ENCODE peak calls at places on chromosome 17, in nine cellular contexts. One of them, this sample, is unnamed.

GRCh38 chr17:48048321-48049140 is at the start of gene NFE2L1:
- DNase-seq in HT1080: peak
- DNase-seq in activated naive CD4-positive, alpha-beta T cell: no peak
- DNase-seq in non-pigmented ciliary epithelial cell: no peak
- DNase-seq in progenitor cell of endocrine pancreas: peak
- DNase-seq in amniotic stem cell: peak
- DNase-seq in DND-41: peak
- DNase-seq in T-helper 2 cell: no peak
- DNase-seq in stimulated activated CD4-positive, alpha-beta T cell treated with anti-CD3 and anti-CD28 coated beads, Interleukin-15, amount 100 ng/mL, for 1 hour: no peak
- DNase-seq in this sample: peak

GRCh38 chr17:67033613-67034012 is 10.7 kb upstream of the CACNG1 start:
- DNase-seq in DND-41: no peak
- DNase-seq in activated naive CD4-positive, alpha-beta T cell: no peak
- DNase-seq in amniotic stem cell: no peak
- DNase-seq in T-helper 2 cell: no peak
- DNase-seq in progenitor cell of endocrine pancreas: no peak
- DNase-seq in stimulated activated CD4-positive, alpha-beta T cell treated with anti-CD3 and anti-CD28 coated beads, Interleukin-15, amount 100 ng/mL, for 1 hour: no peak
- DNase-seq in non-pigmented ciliary epithelial cell: no peak
- DNase-seq in HT1080: no peak
- DNase-seq in this sample: no peak

GRCh38 chr17:35460354-35460851 is 11.8 kb upstream of the SLFN13 start:
- DNase-seq in amniotic stem cell: no peak
- DNase-seq in DND-41: no peak
- DNase-seq in T-helper 2 cell: peak
- DNase-seq in stimulated activated CD4-positive, alpha-beta T cell treated with anti-CD3 and anti-CD28 coated beads, Interleukin-15, amount 100 ng/mL, for 1 hour: peak
- DNase-seq in non-pigmented ciliary epithelial cell: no peak
- DNase-seq in progenitor cell of endocrine pancreas: peak
- DNase-seq in activated naive CD4-positive, alpha-beta T cell: no peak
- DNase-seq in HT1080: no peak
- DNase-seq in this sample: no peak

GRCh38 chr17:48555183-48555615 is 10.3 kb upstream of the HOXB2 start:
- DNase-seq in T-helper 2 cell: no peak
- DNase-seq in stimulated activated CD4-positive, alpha-beta T cell treated with anti-CD3 and anti-CD28 coated beads, Interleukin-15, amount 100 ng/mL, for 1 hour: no peak
- DNase-seq in amniotic stem cell: no peak
- DNase-seq in progenitor cell of endocrine pancreas: no peak
- DNase-seq in HT1080: no peak
- DNase-seq in activated naive CD4-positive, alpha-beta T cell: no peak
- DNase-seq in non-pigmented ciliary epithelial cell: peak
- DNase-seq in DND-41: no peak
- DNase-seq in this sample: no peak

GRCh38 chr17:694239-694638 is 20.4 kb downstream of the VPS53 start:
- DNase-seq in activated naive CD4-positive, alpha-beta T cell: no peak
- DNase-seq in progenitor cell of endocrine pancreas: no peak
- DNase-seq in amniotic stem cell: peak
- DNase-seq in HT1080: peak
- DNase-seq in non-pigmented ciliary epithelial cell: peak
- DNase-seq in T-helper 2 cell: no peak
- DNase-seq in DND-41: no peak
- DNase-seq in stimulated activated CD4-positive, alpha-beta T cell treated with anti-CD3 and anti-CD28 coated beads, Interleukin-15, amount 100 ng/mL, for 1 hour: no peak
- DNase-seq in this sample: no peak

GRCh38 chr17:48429156-48429555 is 858 bp downstream of the SKAP1 start:
- DNase-seq in stimulated activated CD4-positive, alpha-beta T cell treated with anti-CD3 and anti-CD28 coated beads, Interleukin-15, amount 100 ng/mL, for 1 hour: no peak
- DNase-seq in DND-41: no peak
- DNase-seq in T-helper 2 cell: peak
- DNase-seq in amniotic stem cell: no peak
- DNase-seq in activated naive CD4-positive, alpha-beta T cell: no peak
- DNase-seq in progenitor cell of endocrine pancreas: no peak
- DNase-seq in HT1080: no peak
- DNase-seq in non-pigmented ciliary epithelial cell: no peak
- DNase-seq in this sample: no peak

GRCh38 chr17:39867891-39868553 is at the start of gene ZPBP2:
- DNase-seq in non-pigmented ciliary epithelial cell: no peak
- DNase-seq in stimulated activated CD4-positive, alpha-beta T cell treated with anti-CD3 and anti-CD28 coated beads, Interleukin-15, amount 100 ng/mL, for 1 hour: peak
- DNase-seq in HT1080: no peak
- DNase-seq in activated naive CD4-positive, alpha-beta T cell: no peak
- DNase-seq in DND-41: no peak
- DNase-seq in T-helper 2 cell: no peak
- DNase-seq in progenitor cell of endocrine pancreas: no peak
- DNase-seq in amniotic stem cell: no peak
- DNase-seq in this sample: no peak

GRCh38 chr17:57943140-57943539 is 12.1 kb downstream of the CUEDC1 start:
- DNase-seq in non-pigmented ciliary epithelial cell: no peak
- DNase-seq in DND-41: no peak
- DNase-seq in amniotic stem cell: no peak
- DNase-seq in progenitor cell of endocrine pancreas: no peak
- DNase-seq in stimulated activated CD4-positive, alpha-beta T cell treated with anti-CD3 and anti-CD28 coated beads, Interleukin-15, amount 100 ng/mL, for 1 hour: no peak
- DNase-seq in T-helper 2 cell: no peak
- DNase-seq in activated naive CD4-positive, alpha-beta T cell: no peak
- DNase-seq in HT1080: peak
- DNase-seq in this sample: no peak

GRCh38 chr17:45144199-45145034 is 3.9 kb upstream of the HEXIM1 start:
- DNase-seq in progenitor cell of endocrine pancreas: no peak
- DNase-seq in non-pigmented ciliary epithelial cell: no peak
- DNase-seq in stimulated activated CD4-positive, alpha-beta T cell treated with anti-CD3 and anti-CD28 coated beads, Interleukin-15, amount 100 ng/mL, for 1 hour: no peak
- DNase-seq in HT1080: no peak
- DNase-seq in T-helper 2 cell: no peak
- DNase-seq in activated naive CD4-positive, alpha-beta T cell: no peak
- DNase-seq in amniotic stem cell: no peak
- DNase-seq in DND-41: no peak
- DNase-seq in this sample: no peak

GRCh38 chr17:15289285-15290185 is 24.4 kb upstream of the PMP22 start:
- DNase-seq in activated naive CD4-positive, alpha-beta T cell: no peak
- DNase-seq in non-pigmented ciliary epithelial cell: no peak
- DNase-seq in T-helper 2 cell: no peak
- DNase-seq in DND-41: no peak
- DNase-seq in progenitor cell of endocrine pancreas: no peak
- DNase-seq in HT1080: peak
- DNase-seq in amniotic stem cell: no peak
- DNase-seq in stimulated activated CD4-positive, alpha-beta T cell treated with anti-CD3 and anti-CD28 coated beads, Interleukin-15, amount 100 ng/mL, for 1 hour: no peak
- DNase-seq in this sample: no peak

GRCh38 chr17:80646328-80646727 is 101.7 kb downstream of the RPTOR start:
- DNase-seq in non-pigmented ciliary epithelial cell: no peak
- DNase-seq in T-helper 2 cell: no peak
- DNase-seq in amniotic stem cell: no peak
- DNase-seq in activated naive CD4-positive, alpha-beta T cell: no peak
- DNase-seq in stimulated activated CD4-positive, alpha-beta T cell treated with anti-CD3 and anti-CD28 coated beads, Interleukin-15, amount 100 ng/mL, for 1 hour: no peak
- DNase-seq in progenitor cell of endocrine pancreas: no peak
- DNase-seq in DND-41: no peak
- DNase-seq in HT1080: no peak
- DNase-seq in this sample: no peak

GRCh38 chr17:12768267-12768666 is 21.0 kb upstream of the ARHGAP44 start:
- DNase-seq in non-pigmented ciliary epithelial cell: no peak
- DNase-seq in DND-41: no peak
- DNase-seq in T-helper 2 cell: no peak
- DNase-seq in stimulated activated CD4-positive, alpha-beta T cell treated with anti-CD3 and anti-CD28 coated beads, Interleukin-15, amount 100 ng/mL, for 1 hour: no peak
- DNase-seq in activated naive CD4-positive, alpha-beta T cell: no peak
- DNase-seq in HT1080: no peak
- DNase-seq in amniotic stem cell: no peak
- DNase-seq in progenitor cell of endocrine pancreas: no peak
- DNase-seq in this sample: no peak

GRCh38 chr17:81491193-81491592 is 21.4 kb downstream of the ACTG1 start:
- DNase-seq in amniotic stem cell: no peak
- DNase-seq in stimulated activated CD4-positive, alpha-beta T cell treated with anti-CD3 and anti-CD28 coated beads, Interleukin-15, amount 100 ng/mL, for 1 hour: no peak
- DNase-seq in activated naive CD4-positive, alpha-beta T cell: no peak
- DNase-seq in T-helper 2 cell: no peak
- DNase-seq in HT1080: no peak
- DNase-seq in DND-41: no peak
- DNase-seq in non-pigmented ciliary epithelial cell: no peak
- DNase-seq in progenitor cell of endocrine pancreas: no peak
- DNase-seq in this sample: no peak

GRCh38 chr17:13699261-13699660 is 97.5 kb upstream of the HS3ST3A1 start:
- DNase-seq in stimulated activated CD4-positive, alpha-beta T cell treated with anti-CD3 and anti-CD28 coated beads, Interleukin-15, amount 100 ng/mL, for 1 hour: no peak
- DNase-seq in amniotic stem cell: no peak
- DNase-seq in activated naive CD4-positive, alpha-beta T cell: no peak
- DNase-seq in DND-41: no peak
- DNase-seq in non-pigmented ciliary epithelial cell: no peak
- DNase-seq in HT1080: no peak
- DNase-seq in T-helper 2 cell: no peak
- DNase-seq in progenitor cell of endocrine pancreas: no peak
- DNase-seq in this sample: no peak

GRCh38 chr17:31394544-31394943 is 3.1 kb downstream of the RAB11FIP4 start:
- DNase-seq in amniotic stem cell: peak
- DNase-seq in HT1080: peak
- DNase-seq in progenitor cell of endocrine pancreas: peak
- DNase-seq in stimulated activated CD4-positive, alpha-beta T cell treated with anti-CD3 and anti-CD28 coated beads, Interleukin-15, amount 100 ng/mL, for 1 hour: peak
- DNase-seq in T-helper 2 cell: no peak
- DNase-seq in activated naive CD4-positive, alpha-beta T cell: no peak
- DNase-seq in non-pigmented ciliary epithelial cell: peak
- DNase-seq in DND-41: peak
- DNase-seq in this sample: no peak

GRCh38 chr17:5003214-5003867 is 5.6 kb downstream of the KIF1C start:
- DNase-seq in progenitor cell of endocrine pancreas: no peak
- DNase-seq in T-helper 2 cell: no peak
- DNase-seq in DND-41: no peak
- DNase-seq in HT1080: no peak
- DNase-seq in stimulated activated CD4-positive, alpha-beta T cell treated with anti-CD3 and anti-CD28 coated beads, Interleukin-15, amount 100 ng/mL, for 1 hour: no peak
- DNase-seq in non-pigmented ciliary epithelial cell: no peak
- DNase-seq in amniotic stem cell: no peak
- DNase-seq in activated naive CD4-positive, alpha-beta T cell: no peak
- DNase-seq in this sample: no peak

GRCh38 chr17:82587234-82588086 is 60.8 kb downstream of the WDR45B start:
- DNase-seq in HT1080: peak
- DNase-seq in amniotic stem cell: no peak
- DNase-seq in non-pigmented ciliary epithelial cell: no peak
- DNase-seq in T-helper 2 cell: no peak
- DNase-seq in DND-41: no peak
- DNase-seq in activated naive CD4-positive, alpha-beta T cell: no peak
- DNase-seq in stimulated activated CD4-positive, alpha-beta T cell treated with anti-CD3 and anti-CD28 coated beads, Interleukin-15, amount 100 ng/mL, for 1 hour: no peak
- DNase-seq in progenitor cell of endocrine pancreas: no peak
- DNase-seq in this sample: no peak

GRCh38 chr17:44804301-44805061 is 25.6 kb downstream of the GJC1 start:
- DNase-seq in amniotic stem cell: no peak
- DNase-seq in non-pigmented ciliary epithelial cell: no peak
- DNase-seq in T-helper 2 cell: no peak
- DNase-seq in progenitor cell of endocrine pancreas: no peak
- DNase-seq in stimulated activated CD4-positive, alpha-beta T cell treated with anti-CD3 and anti-CD28 coated beads, Interleukin-15, amount 100 ng/mL, for 1 hour: no peak
- DNase-seq in DND-41: no peak
- DNase-seq in HT1080: no peak
- DNase-seq in activated naive CD4-positive, alpha-beta T cell: no peak
- DNase-seq in this sample: no peak

GRCh38 chr17:35931794-35932419 is 1.3 kb upstream of the RDM1 start:
- DNase-seq in progenitor cell of endocrine pancreas: no peak
- DNase-seq in activated naive CD4-positive, alpha-beta T cell: no peak
- DNase-seq in non-pigmented ciliary epithelial cell: no peak
- DNase-seq in HT1080: peak
- DNase-seq in DND-41: no peak
- DNase-seq in amniotic stem cell: no peak
- DNase-seq in stimulated activated CD4-positive, alpha-beta T cell treated with anti-CD3 and anti-CD28 coated beads, Interleukin-15, amount 100 ng/mL, for 1 hour: no peak
- DNase-seq in T-helper 2 cell: no peak
- DNase-seq in this sample: no peak

GRCh38 chr17:5933430-5933829 is 136.7 kb upstream of the WSCD1 start:
- DNase-seq in progenitor cell of endocrine pancreas: no peak
- DNase-seq in non-pigmented ciliary epithelial cell: no peak
- DNase-seq in T-helper 2 cell: no peak
- DNase-seq in stimulated activated CD4-positive, alpha-beta T cell treated with anti-CD3 and anti-CD28 coated beads, Interleukin-15, amount 100 ng/mL, for 1 hour: no peak
- DNase-seq in DND-41: no peak
- DNase-seq in amniotic stem cell: no peak
- DNase-seq in HT1080: no peak
- DNase-seq in activated naive CD4-positive, alpha-beta T cell: no peak
- DNase-seq in this sample: no peak

GRCh38 chr17:29709861-29710849 is 87.4 kb upstream of the CORO6 start:
- DNase-seq in amniotic stem cell: no peak
- DNase-seq in activated naive CD4-positive, alpha-beta T cell: no peak
- DNase-seq in DND-41: no peak
- DNase-seq in progenitor cell of endocrine pancreas: no peak
- DNase-seq in stimulated activated CD4-positive, alpha-beta T cell treated with anti-CD3 and anti-CD28 coated beads, Interleukin-15, amount 100 ng/mL, for 1 hour: no peak
- DNase-seq in non-pigmented ciliary epithelial cell: no peak
- DNase-seq in HT1080: no peak
- DNase-seq in T-helper 2 cell: no peak
- DNase-seq in this sample: no peak

GRCh38 chr17:70375406-70375805 is 206.1 kb downstream of the KCNJ2 start:
- DNase-seq in activated naive CD4-positive, alpha-beta T cell: no peak
- DNase-seq in T-helper 2 cell: no peak
- DNase-seq in progenitor cell of endocrine pancreas: no peak
- DNase-seq in DND-41: no peak
- DNase-seq in stimulated activated CD4-positive, alpha-beta T cell treated with anti-CD3 and anti-CD28 coated beads, Interleukin-15, amount 100 ng/mL, for 1 hour: no peak
- DNase-seq in HT1080: no peak
- DNase-seq in non-pigmented ciliary epithelial cell: no peak
- DNase-seq in amniotic stem cell: no peak
- DNase-seq in this sample: no peak

GRCh38 chr17:28045304-28045703 is 2.8 kb downstream of the NLK start:
- DNase-seq in progenitor cell of endocrine pancreas: no peak
- DNase-seq in stimulated activated CD4-positive, alpha-beta T cell treated with anti-CD3 and anti-CD28 coated beads, Interleukin-15, amount 100 ng/mL, for 1 hour: no peak
- DNase-seq in amniotic stem cell: no peak
- DNase-seq in activated naive CD4-positive, alpha-beta T cell: no peak
- DNase-seq in HT1080: no peak
- DNase-seq in T-helper 2 cell: no peak
- DNase-seq in non-pigmented ciliary epithelial cell: no peak
- DNase-seq in DND-41: no peak
- DNase-seq in this sample: no peak

GRCh38 chr17:43368740-43369506 is 29.9 kb upstream of the ARL4D start:
- DNase-seq in DND-41: peak
- DNase-seq in HT1080: no peak
- DNase-seq in non-pigmented ciliary epithelial cell: no peak
- DNase-seq in T-helper 2 cell: peak
- DNase-seq in amniotic stem cell: peak
- DNase-seq in stimulated activated CD4-positive, alpha-beta T cell treated with anti-CD3 and anti-CD28 coated beads, Interleukin-15, amount 100 ng/mL, for 1 hour: peak
- DNase-seq in activated naive CD4-positive, alpha-beta T cell: peak
- DNase-seq in progenitor cell of endocrine pancreas: peak
- DNase-seq in this sample: peak

GRCh38 chr17:61317779-61318178 is 81.9 kb upstream of the TBX2 start:
- DNase-seq in non-pigmented ciliary epithelial cell: no peak
- DNase-seq in stimulated activated CD4-positive, alpha-beta T cell treated with anti-CD3 and anti-CD28 coated beads, Interleukin-15, amount 100 ng/mL, for 1 hour: no peak
- DNase-seq in activated naive CD4-positive, alpha-beta T cell: no peak
- DNase-seq in DND-41: no peak
- DNase-seq in progenitor cell of endocrine pancreas: no peak
- DNase-seq in T-helper 2 cell: no peak
- DNase-seq in HT1080: no peak
- DNase-seq in amniotic stem cell: no peak
- DNase-seq in this sample: no peak

GRCh38 chr17:45408611-45409421 is 23.9 kb downstream of the ARHGAP27 start:
- DNase-seq in DND-41: no peak
- DNase-seq in non-pigmented ciliary epithelial cell: no peak
- DNase-seq in amniotic stem cell: no peak
- DNase-seq in HT1080: no peak
- DNase-seq in progenitor cell of endocrine pancreas: no peak
- DNase-seq in T-helper 2 cell: no peak
- DNase-seq in activated naive CD4-positive, alpha-beta T cell: no peak
- DNase-seq in stimulated activated CD4-positive, alpha-beta T cell treated with anti-CD3 and anti-CD28 coated beads, Interleukin-15, amount 100 ng/mL, for 1 hour: no peak
- DNase-seq in this sample: no peak

GRCh38 chr17:77248216-77249054 is 107.7 kb downstream of the SEC14L1 start:
- DNase-seq in T-helper 2 cell: no peak
- DNase-seq in amniotic stem cell: no peak
- DNase-seq in stimulated activated CD4-positive, alpha-beta T cell treated with anti-CD3 and anti-CD28 coated beads, Interleukin-15, amount 100 ng/mL, for 1 hour: no peak
- DNase-seq in non-pigmented ciliary epithelial cell: no peak
- DNase-seq in HT1080: no peak
- DNase-seq in progenitor cell of endocrine pancreas: no peak
- DNase-seq in activated naive CD4-positive, alpha-beta T cell: no peak
- DNase-seq in DND-41: no peak
- DNase-seq in this sample: no peak

GRCh38 chr17:60311936-60312335 is 80.0 kb downstream of the USP32 start:
- DNase-seq in non-pigmented ciliary epithelial cell: peak
- DNase-seq in DND-41: no peak
- DNase-seq in stimulated activated CD4-positive, alpha-beta T cell treated with anti-CD3 and anti-CD28 coated beads, Interleukin-15, amount 100 ng/mL, for 1 hour: no peak
- DNase-seq in progenitor cell of endocrine pancreas: no peak
- DNase-seq in amniotic stem cell: no peak
- DNase-seq in T-helper 2 cell: no peak
- DNase-seq in HT1080: no peak
- DNase-seq in activated naive CD4-positive, alpha-beta T cell: no peak
- DNase-seq in this sample: no peak

GRCh38 chr17:39002991-39003715 is 36.0 kb upstream of the FBXO47 start:
- DNase-seq in DND-41: no peak
- DNase-seq in HT1080: no peak
- DNase-seq in progenitor cell of endocrine pancreas: no peak
- DNase-seq in amniotic stem cell: no peak
- DNase-seq in T-helper 2 cell: peak
- DNase-seq in stimulated activated CD4-positive, alpha-beta T cell treated with anti-CD3 and anti-CD28 coated beads, Interleukin-15, amount 100 ng/mL, for 1 hour: peak
- DNase-seq in non-pigmented ciliary epithelial cell: no peak
- DNase-seq in activated naive CD4-positive, alpha-beta T cell: no peak
- DNase-seq in this sample: peak

GRCh38 chr17:43854498-43854897 is 7.5 kb downstream of the CD300LG start:
- DNase-seq in stimulated activated CD4-positive, alpha-beta T cell treated with anti-CD3 and anti-CD28 coated beads, Interleukin-15, amount 100 ng/mL, for 1 hour: no peak
- DNase-seq in non-pigmented ciliary epithelial cell: no peak
- DNase-seq in amniotic stem cell: no peak
- DNase-seq in HT1080: no peak
- DNase-seq in progenitor cell of endocrine pancreas: no peak
- DNase-seq in activated naive CD4-positive, alpha-beta T cell: no peak
- DNase-seq in T-helper 2 cell: no peak
- DNase-seq in DND-41: no peak
- DNase-seq in this sample: no peak

GRCh38 chr17:48012151-48012520 is 25.5 kb downstream of the COPZ2 start:
- DNase-seq in T-helper 2 cell: peak
- DNase-seq in stimulated activated CD4-positive, alpha-beta T cell treated with anti-CD3 and anti-CD28 coated beads, Interleukin-15, amount 100 ng/mL, for 1 hour: peak
- DNase-seq in DND-41: peak
- DNase-seq in non-pigmented ciliary epithelial cell: no peak
- DNase-seq in activated naive CD4-positive, alpha-beta T cell: no peak
- DNase-seq in amniotic stem cell: no peak
- DNase-seq in HT1080: no peak
- DNase-seq in progenitor cell of endocrine pancreas: no peak
- DNase-seq in this sample: no peak

This sample was measured in caudate nucleus.